ENCODE peak calls at places on chromosome 9, in seven cellular contexts. Q, T, K, W, N, P and O are unnamed samples.

GRCh38 chr9:112447283-112447761 is 39.3 kb upstream of the KIAA1958 start:
- DNase-seq in T (no peak), K (no peak), Q (no peak), N (peak; percentile 13), P (no peak), W (no peak), O (no peak)

GRCh38 chr9:127583605-127584053 is 28.4 kb upstream of the STXBP1 start:
- DNase-seq in K (no peak), Q (no peak), P (no peak), T (no peak), W (no peak), N (no peak), O (no peak)

GRCh38 chr9:114606597-114607207 is 4.4 kb upstream of the TMEM268 start:
- DNase-seq in Q (no peak), W (no peak), T (no peak), N (no peak), P (no peak), K (no peak), O (no peak)

GRCh38 chr9:130599625-130600024 is 20.2 kb downstream of the FUBP3 start:
- DNase-seq in N (no peak), Q (no peak), T (no peak), P (no peak), W (no peak), K (no peak), O (no peak)

GRCh38 chr9:101469026-101469425 is 33.5 kb upstream of the ALDOB start:
- DNase-seq in W (no peak), K (no peak), T (no peak), Q (no peak), N (no peak), P (no peak), O (no peak)

GRCh38 chr9:114138537-114138936 is 16.8 kb upstream of the COL27A1 start:
- DNase-seq in P (no peak), Q (no peak), W (no peak), K (no peak), N (no peak), T (peak; percentile 23), O (no peak)

GRCh38 chr9:682633-683508 is 158.6 kb upstream of the DMRT1 start:
- DNase-seq in T (no peak), N (peak; percentile 80), P (no peak), K (no peak), W (no peak), Q (no peak), O (no peak)

GRCh38 chr9:1598270-1598669 is 416.9 kb upstream of the SMARCA2 start:
- DNase-seq in Q (no peak), P (no peak), T (no peak), W (no peak), N (no peak), K (no peak), O (no peak)

GRCh38 chr9:81379655-81380054 is 309.7 kb downstream of the TLE1 start:
- DNase-seq in P (no peak), T (no peak), Q (no peak), W (no peak), N (no peak), K (no peak), O (no peak)

GRCh38 chr9:75880556-75880955 is 9.9 kb upstream of the PCSK5 start:
- DNase-seq in K (no peak), T (no peak), N (no peak), Q (no peak), P (no peak), W (no peak), O (no peak)

GRCh38 chr9:22129134-22129533 is 120.0 kb upstream of the CDKN2B start:
- DNase-seq in K (no peak), W (no peak), N (no peak), P (no peak), T (no peak), Q (no peak), O (no peak)

GRCh38 chr9:109417585-109418544 is 80.2 kb downstream of the PTPN3 start:
- DNase-seq in W (no peak), N (no peak), T (no peak), Q (no peak), P (no peak), K (no peak), O (no peak)

GRCh38 chr9:123423036-123423640 is 67.1 kb downstream of the CRB2 start:
- DNase-seq in Q (no peak), P (no peak), T (no peak), N (no peak), W (no peak), K (no peak), O (no peak)

GRCh38 chr9:72931437-72931836 is 21.4 kb downstream of the ALDH1A1 start:
- DNase-seq in W (no peak), T (no peak), Q (no peak), N (no peak), P (no peak), K (no peak), O (no peak)

GRCh38 chr9:82583524-82583923 is 479.4 kb downstream of the RASEF start:
- DNase-seq in T (no peak), Q (no peak), P (no peak), W (no peak), N (no peak), K (no peak), O (no peak)

GRCh38 chr9:83628540-83628939 is 5.6 kb downstream of the IDNK start:
- DNase-seq in Q (no peak), P (no peak), N (no peak), W (peak; percentile 14), T (no peak), K (no peak), O (no peak)

GRCh38 chr9:132672413-132672690 is 2.1 kb downstream of the GTF3C4 start:
- DNase-seq in K (no peak), N (no peak), P (no peak), W (no peak), T (no peak), Q (no peak), O (no peak)

GRCh38 chr9:4678679-4679267 is 596 bp upstream of the CDC37L1 start:
- DNase-seq in P (no peak), T (no peak), N (no peak), K (no peak), Q (peak; percentile 35), W (peak; percentile 9), O (no peak)

GRCh38 chr9:136787690-136788400 is 3.3 kb upstream of the TMEM141 start:
- DNase-seq in T (no peak), P (peak; percentile 45), W (peak; percentile 83), Q (peak; percentile 50), N (peak; percentile 74), K (peak; percentile 64), O (peak; percentile 48)

GRCh38 chr9:114869845-114870244 is 60.5 kb downstream of the TNFSF8 start:
- DNase-seq in K (no peak), Q (no peak), W (no peak), T (no peak), N (no peak), P (peak; percentile 64), O (no peak)

GRCh38 chr9:29514336-29514735 is 1941.1 kb upstream of the C9orf72 start:
- DNase-seq in N (no peak), Q (peak; percentile 20), T (no peak), K (no peak), W (no peak), P (peak; percentile 17), O (no peak)

GRCh38 chr9:82105729-82106128 is 117.2 kb downstream of the SPATA31D1 start:
- DNase-seq in K (no peak), P (no peak), W (no peak), N (peak; percentile 35), T (no peak), Q (no peak), O (no peak)